ENCODE peak calls at places on chromosome 2, in ten cellular contexts. N is iris pigment epithelial cell, H is left lobe of liver, R is ELF-1, T is HEK293T, A is activated T-cell treated with anti-CD3 and anti-CD28 coated beads for 4 hours, G is head of caudate nucleus, S is DMS153, K is NCI-H2029 treated with DMSO at 0.1 percent for 48 hours, Y is NCI-H1436. I is an unnamed sample.

GRCh38 chr2:78420132-78420531 is 605.4 kb upstream of the REG3G start:
- DNase-seq in A (no peak), Y (no peak), T (no peak), R (no peak), N (no peak), G (no peak), H (no peak), K (no peak), S (no peak), I (no peak)

GRCh38 chr2:157178865-157179264 is 78.6 kb upstream of the GALNT5 start:
- DNase-seq in H (no peak), T (no peak), N (no peak), S (no peak), A (no peak), G (no peak), K (no peak), Y (no peak), R (no peak), I (no peak)

GRCh38 chr2:135056790-135057189 is 4.7 kb downstream of the RAB3GAP1 start:
- DNase-seq in K (no peak), R (no peak), N (peak; percentile 44), A (no peak), S (no peak), H (no peak), G (no peak), Y (no peak), T (no peak), I (no peak)

GRCh38 chr2:19731040-19731439 is 170.7 kb downstream of the TTC32 start:
- DNase-seq in Y (no peak), G (no peak), A (no peak), R (no peak), N (no peak), T (no peak), S (no peak), H (no peak), K (no peak), I (no peak)

GRCh38 chr2:239223330-239224248 is 177.2 kb downstream of the HDAC4 start:
- DNase-seq in S (no peak), A (no peak), H (peak; percentile 93), K (no peak), Y (no peak), T (no peak), N (peak; percentile 77), G (peak; percentile 80), R (no peak), I (no peak)

GRCh38 chr2:153235516-153235915 is 243.0 kb downstream of the RPRM start:
- DNase-seq in H (no peak), K (no peak), N (no peak), Y (no peak), G (no peak), R (no peak), T (no peak), S (no peak), A (no peak), I (no peak)

GRCh38 chr2:100983201-100983600 is 18.9 kb upstream of the RPL31 start:
- DNase-seq in G (no peak), S (no peak), R (no peak), N (no peak), T (no peak), A (no peak), H (no peak), Y (no peak), K (no peak), I (no peak)

GRCh38 chr2:168643979-168644378 is 158.5 kb upstream of the NOSTRIN start:
- DNase-seq in H (no peak), A (no peak), K (no peak), G (no peak), T (no peak), S (no peak), N (peak; percentile 84), Y (no peak), R (no peak), I (no peak)

GRCh38 chr2:46177461-46178089 is 119.6 kb upstream of the EPAS1 start:
- DNase-seq in G (no peak), R (no peak), N (peak; percentile 68), K (no peak), A (no peak), H (no peak), Y (no peak), S (no peak), T (no peak), I (no peak)

GRCh38 chr2:191836853-191837769 is 9.8 kb downstream of the CAVIN2 start:
- DNase-seq in K (no peak), H (no peak), A (no peak), G (no peak), N (peak; percentile 51), Y (no peak), T (no peak), S (no peak), R (no peak), I (no peak)

GRCh38 chr2:203112342-203112741 is 97.7 kb downstream of the NBEAL1 start:
- DNase-seq in K (no peak), S (no peak), H (no peak), A (no peak), N (no peak), T (no peak), Y (no peak), G (no peak), R (no peak), I (no peak)

GRCh38 chr2:221533299-221533698 is 38.8 kb downstream of the EPHA4 start:
- DNase-seq in T (no peak), K (no peak), Y (no peak), G (no peak), S (peak; percentile 57), R (no peak), H (no peak), N (no peak), A (no peak), I (no peak)

GRCh38 chr2:139260052-139260430 is 479.9 kb upstream of the NXPH2 start:
- DNase-seq in T (no peak), K (no peak), Y (no peak), R (no peak), A (no peak), G (no peak), N (no peak), S (no peak), H (no peak), I (no peak)

GRCh38 chr2:19643117-19643518 is 258.7 kb downstream of the TTC32 start:
- DNase-seq in K (no peak), S (no peak), N (peak; percentile 31), H (no peak), A (no peak), R (no peak), Y (no peak), G (no peak), T (no peak), I (no peak)

GRCh38 chr2:19026156-19026660 is 332.2 kb downstream of the OSR1 start:
- DNase-seq in G (no peak), T (no peak), H (no peak), K (no peak), S (no peak), N (no peak), R (no peak), Y (no peak), A (no peak), I (no peak)

GRCh38 chr2:51153236-51153635 is 121.3 kb upstream of the NRXN1 start:
- DNase-seq in Y (no peak), G (no peak), R (no peak), H (no peak), A (no peak), N (no peak), K (no peak), S (no peak), T (no peak), I (peak; percentile 15)

GRCh38 chr2:133570547-133570946 is 2.3 kb upstream of the NCKAP5 start:
- DNase-seq in A (no peak), S (no peak), R (no peak), H (no peak), G (no peak), T (no peak), K (no peak), Y (no peak), N (no peak), I (no peak)

GRCh38 chr2:15560988-15561573 is at the start of gene NBAS:
- DNase-seq in Y (peak; percentile 64), R (peak; percentile 87), N (peak; percentile 90), A (peak; percentile 75), G (peak; percentile 85), T (peak; percentile 78), H (peak; percentile 90), S (peak; percentile 62), K (peak; percentile 31), I (peak; percentile 87)

GRCh38 chr2:161122772-161123530 is 37.3 kb upstream of the TANK start:
- DNase-seq in R (peak; percentile 59), Y (no peak), K (no peak), S (peak; percentile 27), H (no peak), A (no peak), N (peak; percentile 96), T (peak; percentile 34), G (no peak), I (peak; percentile 6)